ENCODE peak calls at places on chromosomes 7 and 10, in seven cellular contexts. One of them, this sample, is unnamed.

GRCh38 chr7:30548762-30549344 is 44.2 kb upstream of the GGCT start:
- ATAC-seq in naive thymus-derived CD8-positive, alpha-beta T cell: no peak
- ATAC-seq in aorta: peak; percentile 84
- ATAC-seq in naive thymus-derived CD4-positive, alpha-beta T cell: peak; percentile 61
- ATAC-seq in HCT116: peak; percentile 77
- ATAC-seq in CD4-positive, CD25-positive, alpha-beta regulatory T cell: no peak
- ATAC-seq in esophagus mucosa: peak; percentile 75
- ATAC-seq in this sample: no peak

GRCh38 chr10:110416776-110417732 is 80.7 kb upstream of the DUSP5 start:
- ATAC-seq in HCT116: peak; percentile 23
- ATAC-seq in naive thymus-derived CD8-positive, alpha-beta T cell: no peak
- ATAC-seq in esophagus mucosa: peak; percentile 86
- ATAC-seq in CD4-positive, CD25-positive, alpha-beta regulatory T cell: no peak
- ATAC-seq in naive thymus-derived CD4-positive, alpha-beta T cell: no peak
- ATAC-seq in aorta: no peak
- ATAC-seq in this sample: no peak

GRCh38 chr10:77832243-77832642 is 94.3 kb downstream of the DLG5 start:
- ATAC-seq in CD4-positive, CD25-positive, alpha-beta regulatory T cell: peak; percentile 29
- ATAC-seq in naive thymus-derived CD4-positive, alpha-beta T cell: peak; percentile 42
- ATAC-seq in aorta: no peak
- ATAC-seq in naive thymus-derived CD8-positive, alpha-beta T cell: no peak
- ATAC-seq in esophagus mucosa: peak; percentile 88
- ATAC-seq in HCT116: no peak
- ATAC-seq in this sample: no peak

GRCh38 chr10:103262229-103262628 is 14.7 kb upstream of the INA start:
- ATAC-seq in naive thymus-derived CD8-positive, alpha-beta T cell: no peak
- ATAC-seq in naive thymus-derived CD4-positive, alpha-beta T cell: no peak
- ATAC-seq in CD4-positive, CD25-positive, alpha-beta regulatory T cell: no peak
- ATAC-seq in aorta: no peak
- ATAC-seq in esophagus mucosa: peak; percentile 43
- ATAC-seq in HCT116: peak; percentile 40
- ATAC-seq in this sample: no peak

GRCh38 chr7:11193888-11194287 is 220.2 kb downstream of the PHF14 start:
- ATAC-seq in CD4-positive, CD25-positive, alpha-beta regulatory T cell: no peak
- ATAC-seq in naive thymus-derived CD4-positive, alpha-beta T cell: no peak
- ATAC-seq in aorta: no peak
- ATAC-seq in naive thymus-derived CD8-positive, alpha-beta T cell: no peak
- ATAC-seq in esophagus mucosa: no peak
- ATAC-seq in HCT116: no peak
- ATAC-seq in this sample: no peak

GRCh38 chr7:98617051-98617959 is at the start of gene NPTX2:
- ATAC-seq in naive thymus-derived CD4-positive, alpha-beta T cell: no peak
- ATAC-seq in esophagus mucosa: peak; percentile 43
- ATAC-seq in HCT116: no peak
- ATAC-seq in naive thymus-derived CD8-positive, alpha-beta T cell: no peak
- ATAC-seq in CD4-positive, CD25-positive, alpha-beta regulatory T cell: no peak
- ATAC-seq in aorta: peak; percentile 78
- ATAC-seq in this sample: peak; percentile 12

GRCh38 chr7:25171071-25171470 is 46.0 kb upstream of the CYCS start:
- ATAC-seq in naive thymus-derived CD8-positive, alpha-beta T cell: no peak
- ATAC-seq in aorta: no peak
- ATAC-seq in naive thymus-derived CD4-positive, alpha-beta T cell: no peak
- ATAC-seq in esophagus mucosa: no peak
- ATAC-seq in HCT116: no peak
- ATAC-seq in CD4-positive, CD25-positive, alpha-beta regulatory T cell: no peak
- ATAC-seq in this sample: no peak

GRCh38 chr10:13815766-13816165 is 229.0 kb downstream of the PRPF18 start:
- ATAC-seq in naive thymus-derived CD4-positive, alpha-beta T cell: no peak
- ATAC-seq in CD4-positive, CD25-positive, alpha-beta regulatory T cell: no peak
- ATAC-seq in naive thymus-derived CD8-positive, alpha-beta T cell: no peak
- ATAC-seq in aorta: no peak
- ATAC-seq in HCT116: no peak
- ATAC-seq in esophagus mucosa: peak; percentile 35
- ATAC-seq in this sample: no peak

GRCh38 chr10:88418871-88419270 is 164.2 kb downstream of the RNLS start:
- ATAC-seq in naive thymus-derived CD8-positive, alpha-beta T cell: no peak
- ATAC-seq in HCT116: no peak
- ATAC-seq in CD4-positive, CD25-positive, alpha-beta regulatory T cell: no peak
- ATAC-seq in naive thymus-derived CD4-positive, alpha-beta T cell: no peak
- ATAC-seq in aorta: no peak
- ATAC-seq in esophagus mucosa: no peak
- ATAC-seq in this sample: no peak

GRCh38 chr7:98470131-98470985 is 69.5 kb upstream of the BAIAP2L1 start:
- ATAC-seq in esophagus mucosa: peak; percentile 27
- ATAC-seq in aorta: no peak
- ATAC-seq in naive thymus-derived CD4-positive, alpha-beta T cell: no peak
- ATAC-seq in CD4-positive, CD25-positive, alpha-beta regulatory T cell: no peak
- ATAC-seq in naive thymus-derived CD8-positive, alpha-beta T cell: no peak
- ATAC-seq in HCT116: peak; percentile 77
- ATAC-seq in this sample: peak; percentile 59

GRCh38 chr7:360454-361100 is 70.6 kb downstream of the FOXL3 start:
- ATAC-seq in aorta: no peak
- ATAC-seq in CD4-positive, CD25-positive, alpha-beta regulatory T cell: peak; percentile 46
- ATAC-seq in naive thymus-derived CD8-positive, alpha-beta T cell: peak; percentile 48
- ATAC-seq in naive thymus-derived CD4-positive, alpha-beta T cell: peak; percentile 40
- ATAC-seq in HCT116: no peak
- ATAC-seq in esophagus mucosa: no peak
- ATAC-seq in this sample: no peak

GRCh38 chr7:130723784-130724183 is 10.2 kb downstream of the KLF14 start:
- ATAC-seq in esophagus mucosa: no peak
- ATAC-seq in naive thymus-derived CD8-positive, alpha-beta T cell: no peak
- ATAC-seq in CD4-positive, CD25-positive, alpha-beta regulatory T cell: no peak
- ATAC-seq in aorta: no peak
- ATAC-seq in HCT116: no peak
- ATAC-seq in naive thymus-derived CD4-positive, alpha-beta T cell: no peak
- ATAC-seq in this sample: no peak

GRCh38 chr10:123139521-123140163 is 3.9 kb downstream of the HMX3 start:
- ATAC-seq in HCT116: peak; percentile 73
- ATAC-seq in esophagus mucosa: no peak
- ATAC-seq in aorta: no peak
- ATAC-seq in CD4-positive, CD25-positive, alpha-beta regulatory T cell: no peak
- ATAC-seq in naive thymus-derived CD4-positive, alpha-beta T cell: no peak
- ATAC-seq in naive thymus-derived CD8-positive, alpha-beta T cell: no peak
- ATAC-seq in this sample: no peak

GRCh38 chr10:43573250-43574034 is 974 bp downstream of the ZNF239 start:
- ATAC-seq in aorta: peak; percentile 39
- ATAC-seq in HCT116: no peak
- ATAC-seq in naive thymus-derived CD8-positive, alpha-beta T cell: peak; percentile 21
- ATAC-seq in naive thymus-derived CD4-positive, alpha-beta T cell: no peak
- ATAC-seq in CD4-positive, CD25-positive, alpha-beta regulatory T cell: no peak
- ATAC-seq in esophagus mucosa: no peak
- ATAC-seq in this sample: no peak

GRCh38 chr7:51175316-51175991 is 141.2 kb downstream of the COBL start:
- ATAC-seq in CD4-positive, CD25-positive, alpha-beta regulatory T cell: no peak
- ATAC-seq in esophagus mucosa: no peak
- ATAC-seq in aorta: no peak
- ATAC-seq in naive thymus-derived CD4-positive, alpha-beta T cell: no peak
- ATAC-seq in HCT116: no peak
- ATAC-seq in naive thymus-derived CD8-positive, alpha-beta T cell: no peak
- ATAC-seq in this sample: no peak

GRCh38 chr7:93558705-93559614 is 15.6 kb downstream of the CALCR start:
- ATAC-seq in HCT116: no peak
- ATAC-seq in naive thymus-derived CD8-positive, alpha-beta T cell: no peak
- ATAC-seq in esophagus mucosa: peak; percentile 65
- ATAC-seq in aorta: no peak
- ATAC-seq in naive thymus-derived CD4-positive, alpha-beta T cell: no peak
- ATAC-seq in CD4-positive, CD25-positive, alpha-beta regulatory T cell: no peak
- ATAC-seq in this sample: no peak

GRCh38 chr10:62755662-62756653 is 48.6 kb upstream of the ADO start:
- ATAC-seq in naive thymus-derived CD4-positive, alpha-beta T cell: peak; percentile 60
- ATAC-seq in naive thymus-derived CD8-positive, alpha-beta T cell: peak; percentile 84
- ATAC-seq in esophagus mucosa: no peak
- ATAC-seq in aorta: no peak
- ATAC-seq in HCT116: no peak
- ATAC-seq in CD4-positive, CD25-positive, alpha-beta regulatory T cell: no peak
- ATAC-seq in this sample: peak; percentile 50

GRCh38 chr7:128954830-128955797 is 17.4 kb downstream of the IRF5 start:
- ATAC-seq in HCT116: no peak
- ATAC-seq in esophagus mucosa: no peak
- ATAC-seq in naive thymus-derived CD4-positive, alpha-beta T cell: no peak
- ATAC-seq in aorta: no peak
- ATAC-seq in naive thymus-derived CD8-positive, alpha-beta T cell: no peak
- ATAC-seq in CD4-positive, CD25-positive, alpha-beta regulatory T cell: no peak
- ATAC-seq in this sample: peak; percentile 90

GRCh38 chr10:47184724-47185330 is 115.2 kb upstream of the GDF10 start:
- ATAC-seq in aorta: no peak
- ATAC-seq in naive thymus-derived CD4-positive, alpha-beta T cell: no peak
- ATAC-seq in naive thymus-derived CD8-positive, alpha-beta T cell: no peak
- ATAC-seq in CD4-positive, CD25-positive, alpha-beta regulatory T cell: no peak
- ATAC-seq in HCT116: no peak
- ATAC-seq in esophagus mucosa: no peak
- ATAC-seq in this sample: peak; percentile 17

GRCh38 chr10:52751337-52751736 is 21.2 kb downstream of the MBL2 start:
- ATAC-seq in esophagus mucosa: no peak
- ATAC-seq in HCT116: no peak
- ATAC-seq in aorta: no peak
- ATAC-seq in naive thymus-derived CD4-positive, alpha-beta T cell: no peak
- ATAC-seq in CD4-positive, CD25-positive, alpha-beta regulatory T cell: no peak
- ATAC-seq in naive thymus-derived CD8-positive, alpha-beta T cell: no peak
- ATAC-seq in this sample: no peak

GRCh38 chr7:17230099-17230807 is 68.2 kb upstream of the AHR start:
- ATAC-seq in naive thymus-derived CD8-positive, alpha-beta T cell: no peak
- ATAC-seq in esophagus mucosa: no peak
- ATAC-seq in HCT116: no peak
- ATAC-seq in aorta: no peak
- ATAC-seq in naive thymus-derived CD4-positive, alpha-beta T cell: no peak
- ATAC-seq in CD4-positive, CD25-positive, alpha-beta regulatory T cell: no peak
- ATAC-seq in this sample: no peak

This sample was measured in stimulated activated memory B cell treated with anti-CD40 and anti-IgM and Interleukin-4, amounts not matched to agents 10 μg/mL and 1 μg/mL and 100 μg/mL, for 72 hours.